ENCODE peak calls at places on chromosomes 7 and 10, in eight cellular contexts. G is tibial nerve, B is breast epithelium, D is transverse colon, K is A549, S is IMR-90, O is prostate gland, Q is heart left ventricle. J is an unnamed sample. For H3K4me1, the result is how much of the 10 kb centered on the place peaks cover.

GRCh38 chr10:28685717-28686116 is 8.4 kb downstream of the BAMBI start:
- DNase-seq in G (no peak), Q (no peak), B (no peak), K (no peak), O (no peak), D (no peak), S (no peak), J (no peak)

GRCh38 chr7:64636386-64636785 is 29.5 kb upstream of the ZNF107 start:
- DNase-seq in Q (no peak), B (no peak), O (no peak), S (no peak), K (no peak), G (no peak), D (no peak), J (no peak)

GRCh38 chr7:128963327-128963757 is 25.6 kb downstream of the IRF5 start:
- DNase-seq in G (no peak), B (no peak), Q (no peak), S (peak), D (no peak), K (no peak), O (no peak), J (no peak)

GRCh38 chr10:25808372-25808771 is 125.7 kb upstream of the MYO3A start:
- DNase-seq in G (no peak), K (no peak), S (no peak), O (no peak), Q (no peak), D (no peak), B (no peak), J (no peak)

GRCh38 chr10:31031205-31031665 is 430 bp downstream of the ZNF438 start:
- DNase-seq in B (no peak), Q (no peak), S (no peak), G (no peak), O (no peak), K (peak), D (no peak), J (no peak)

GRCh38 chr7:139294951-139295555 is 46.1 kb upstream of the FMC1 start:
- DNase-seq in K (no peak), S (no peak), D (no peak), B (no peak), G (no peak), Q (no peak), O (no peak), J (no peak)

GRCh38 chr7:39184387-39184786 is 206.7 kb downstream of the POU6F2 start:
- DNase-seq in O (no peak), S (no peak), D (no peak), B (no peak), Q (no peak), G (no peak), K (no peak), J (no peak)

GRCh38 chr7:100598425-100598824 is 3.7 kb upstream of the PCOLCE start:
- DNase-seq in D (no peak), G (no peak), Q (no peak), B (no peak), K (no peak), O (no peak), S (peak), J (no peak)

GRCh38 chr10:2202401-2202800 is 465.1 kb upstream of the ADARB2 start:
- DNase-seq in B (no peak), G (no peak), D (no peak), S (no peak), O (no peak), Q (no peak), K (no peak), J (no peak)

GRCh38 chr7:72405389-72405788 is 6.7 kb downstream of the CALN1 start:
- DNase-seq in D (no peak), G (no peak), K (no peak), Q (no peak), O (peak), B (no peak), S (no peak), J (no peak)

GRCh38 chr10:92891885-92892705 is 43.8 kb downstream of the EXOC6 start:
- DNase-seq in G (peak), B (peak), S (peak), K (peak), D (peak), O (peak), Q (no peak), J (peak)

GRCh38 chr7:131493559-131493958 is 62.9 kb downstream of the PODXL start:
- DNase-seq in G (no peak), D (no peak), S (no peak), B (no peak), K (no peak), Q (no peak), O (no peak), J (no peak)

GRCh38 chr10:17685227-17685840 is 41.4 kb downstream of the STAM start:
- DNase-seq in D (no peak), K (no peak), G (no peak), B (no peak), O (no peak), S (no peak), Q (no peak), J (no peak)

GRCh38 chr7:116834815-116835533 is 27.4 kb upstream of the CAPZA2 start:
- DNase-seq in Q (peak), S (peak), G (no peak), B (no peak), D (peak), K (peak), O (no peak), J (peak)

GRCh38 chr10:47121336-47121735 is 178.7 kb upstream of the GDF10 start:
- DNase-seq in K (no peak), Q (no peak), G (no peak), B (no peak), D (no peak), O (no peak), S (peak), J (no peak)

GRCh38 chr7:132464740-132465139 is 111.5 kb downstream of the PLXNA4 start:
- DNase-seq in G (no peak), O (no peak), S (no peak), Q (peak), B (no peak), D (no peak), K (no peak), J (no peak)

GRCh38 chr7:86733783-86734182 is 90.1 kb downstream of the GRM3 start:
- DNase-seq in S (peak), Q (no peak), O (no peak), B (no peak), D (no peak), K (no peak), G (no peak), J (no peak)

GRCh38 chr7:80047032-80047431 is 87.6 kb upstream of the GNAI1 start:
- DNase-seq in K (no peak), S (peak), B (no peak), G (no peak), Q (no peak), D (no peak), O (no peak), J (no peak)

GRCh38 chr10:133196936-133197758 is 32.9 kb upstream of the UTF1 start:
- DNase-seq in S (no peak), O (no peak), G (no peak), Q (no peak), B (no peak), D (no peak), K (no peak), J (no peak)

GRCh38 chr7:101395376-101395775 is 32.7 kb downstream of the COL26A1 start:
- DNase-seq in S (no peak), G (no peak), Q (no peak), K (no peak), O (no peak), B (no peak), D (no peak), J (no peak)

GRCh38 chr7:140003913-140004382 is 58.8 kb downstream of the PARP12 start:
- DNase-seq in Q (no peak), D (peak), B (no peak), K (peak), G (peak), S (peak), O (no peak), J (peak)

GRCh38 chr7:40509301-40509700 is 374.5 kb downstream of the SUGCT start:
- DNase-seq in G (no peak), O (no peak), S (no peak), D (no peak), B (no peak), Q (no peak), K (no peak), J (no peak)

GRCh38 chr7:36021367-36021766 is 131.7 kb upstream of the EEPD1 start:
- DNase-seq in K (no peak), O (no peak), S (no peak), B (no peak), D (no peak), Q (no peak), G (no peak), J (no peak)

GRCh38 chr10:61140765-61141392 is 196.9 kb upstream of the RHOBTB1 start:
- DNase-seq in B (no peak), O (peak), S (peak), D (no peak), K (peak), Q (peak), G (peak), J (peak)

GRCh38 chr7:91827169-91827568 is 53.3 kb downstream of the MTERF1 start:
- DNase-seq in K (no peak), Q (no peak), G (no peak), S (no peak), O (no peak), B (no peak), D (no peak), J (no peak)
- TF ChIP-seq POLR2A in K (no peak), Q (no peak), G (no peak), S (no peak), O (no peak), B (no peak), D (no peak), J (no peak)

GRCh38 chr7:50336909-50337703 is 32.6 kb downstream of the IKZF1 start:
- DNase-seq in Q (no peak), S (no peak), O (no peak), B (no peak), G (no peak), K (no peak), D (no peak), J (no peak)

GRCh38 chr7:50333266-50333665 is 28.8 kb downstream of the IKZF1 start:
- DNase-seq in B (no peak), G (no peak), O (no peak), K (no peak), Q (no peak), S (no peak), D (no peak), J (no peak)

GRCh38 chr7:50334341-50334994 is 30.0 kb downstream of the IKZF1 start:
- DNase-seq in K (no peak), Q (no peak), O (no peak), G (no peak), S (no peak), D (no peak), B (no peak), J (no peak)

GRCh38 chr7:50335795-50336754 is 31.6 kb downstream of the IKZF1 start:
- DNase-seq in G (no peak), D (peak), S (no peak), Q (no peak), O (no peak), B (no peak), K (no peak), J (no peak)

GRCh38 chr7:50335230-50335794 is 30.8 kb downstream of the IKZF1 start:
- DNase-seq in K (no peak), G (no peak), B (no peak), D (no peak), S (no peak), Q (no peak), O (no peak), J (no peak)
- H3K4me1 ChIP-seq in K (under half), G (under half), B (under half), D (under half), S (under half), Q (under half), O (under half), J (under half)

DNA sequence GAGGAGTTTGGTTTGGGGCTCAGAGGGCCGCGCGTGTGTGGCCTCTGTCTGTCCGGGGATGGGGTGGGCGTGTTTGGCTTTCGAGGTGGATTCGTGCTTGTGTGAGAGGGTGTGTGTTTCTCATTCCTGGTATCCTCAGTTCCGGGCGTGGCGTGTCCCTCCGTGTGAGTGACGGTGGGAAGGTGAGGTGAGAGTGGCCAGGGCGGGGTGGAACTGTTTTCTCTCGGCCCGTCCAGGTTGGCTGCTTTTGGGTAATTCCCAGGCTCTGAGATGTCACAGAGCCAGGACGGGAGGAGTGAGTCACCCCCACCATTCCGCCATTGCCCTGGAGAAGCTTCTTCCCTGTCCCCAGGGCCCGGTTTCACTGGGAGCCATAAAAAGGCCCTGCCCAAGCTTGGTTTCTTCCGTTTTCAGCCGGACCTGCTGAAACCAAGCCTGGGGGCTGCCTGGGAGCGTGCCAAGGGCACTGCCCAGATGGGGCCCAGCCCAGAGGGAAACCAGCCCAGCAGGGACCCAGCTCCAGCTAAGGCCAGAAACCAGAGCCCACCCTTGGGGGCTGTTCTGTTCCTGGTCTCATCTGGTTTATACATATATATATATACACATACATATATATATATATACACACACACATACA is 21.2 kb upstream of the CLDN4 start:
- DNase-seq in K (no peak), D (peak), B (no peak), Q (no peak), G (no peak), O (no peak), S (no peak), J (peak)
- H3K27ac ChIP-seq in K (peak), D (peak), B (peak), Q (no peak), G (no peak), O (no peak), S (no peak), J (peak)

GRCh38 chr10:129581836-129582235 is 114.8 kb downstream of the MGMT start:
- DNase-seq in S (no peak), O (no peak), B (no peak), G (no peak), D (no peak), K (no peak), Q (no peak), J (no peak)
- TF ChIP-seq POLR2A in S (no peak), O (no peak), B (no peak), G (no peak), D (no peak), K (no peak), Q (no peak), J (no peak)